ENCODE peak calls at places on chromosomes 5 and 9, in eight cellular contexts. B is HFFc6; N is GM12878; E is ELF-1; W is stimulated activated CD4-positive, alpha-beta T cell treated with anti-CD3 and anti-CD28 coated beads, Interleukin-15, amount 100 ng/mL, for 24 hours; A is GM23248; K is GM13977; C is stimulated activated CD8-positive, alpha-beta memory T cell treated with anti-CD3 and anti-CD28 coated beads, Interleukin-12 subunit alpha, Interleukin-12 subunit beta, amount 100 ng/mL, for 1 hour. G is an unnamed sample.

GRCh38 chr9:110714314-110714713 is 45.7 kb downstream of the MUSK start:
- DNase-seq in B (no peak), N (no peak), E (peak; percentile 19), W (no peak), A (no peak), K (no peak), C (no peak), G (no peak)

GRCh38 chr5:140246378-140247122 is 56.4 kb downstream of the PFDN1 start:
- DNase-seq in B (peak; percentile 92), N (no peak), E (peak; percentile 76), W (no peak), A (peak; percentile 94), K (no peak), C (no peak), G (peak; percentile 81)

GRCh38 chr9:126661521-126662251 is 48.0 kb downstream of the LMX1B start:
- DNase-seq in B (no peak), N (no peak), E (peak; percentile 95), W (no peak), A (peak; percentile 16), K (no peak), C (no peak), G (no peak)

GRCh38 chr9:133207540-133208170 is 1.4 kb downstream of the OBP2B start:
- DNase-seq in B (no peak), N (no peak), E (no peak), W (no peak), A (no peak), K (no peak), C (no peak), G (no peak)

GRCh38 chr5:121671624-121672023 is 180.1 kb upstream of the FTMT start:
- DNase-seq in B (no peak), N (no peak), E (no peak), W (no peak), A (no peak), K (no peak), C (no peak), G (no peak)

GRCh38 chr5:6291961-6292360 is 86.4 kb downstream of the MED10 start:
- DNase-seq in B (no peak), N (no peak), E (peak; percentile 40), W (no peak), A (no peak), K (no peak), C (no peak), G (peak; percentile 26)

GRCh38 chr5:10611290-10611689 is 47.4 kb downstream of the ANKRD33B start:
- DNase-seq in B (no peak), N (no peak), E (no peak), W (no peak), A (no peak), K (no peak), C (no peak), G (no peak)

GRCh38 chr5:112146323-112146848 is 272.7 kb downstream of the EPB41L4A start:
- DNase-seq in B (peak; percentile 85), N (peak; percentile 74), E (no peak), W (no peak), A (peak; percentile 95), K (peak; percentile 22), C (no peak), G (peak; percentile 95)

GRCh38 chr5:17037751-17038150 is 101.7 kb upstream of the MYO10 start:
- DNase-seq in B (peak; percentile 41), N (no peak), E (no peak), W (no peak), A (peak; percentile 66), K (no peak), C (no peak), G (peak; percentile 46)

GRCh38 chr5:150658699-150659265 is 2.3 kb upstream of the MYOZ3 start:
- DNase-seq in B (no peak), N (no peak), E (no peak), W (no peak), A (no peak), K (no peak), C (no peak), G (no peak)

GRCh38 chr5:133690746-133691145 is 78.4 kb upstream of the FSTL4 start:
- DNase-seq in B (no peak), N (no peak), E (no peak), W (no peak), A (no peak), K (no peak), C (no peak), G (no peak)

GRCh38 chr9:129102791-129103594 is 7.6 kb downstream of the CRAT start:
- DNase-seq in B (peak; percentile 17), N (no peak), E (peak; percentile 79), W (peak; percentile 37), A (peak; percentile 68), K (peak; percentile 76), C (no peak), G (peak; percentile 55)

GRCh38 chr5:109410389-109411174 is 808 bp upstream of the PJA2 start:
- DNase-seq in B (peak; percentile 72), N (no peak), E (peak; percentile 93), W (peak; percentile 34), A (peak; percentile 88), K (peak; percentile 13), C (peak; percentile 15), G (peak; percentile 80)

GRCh38 chr9:15277400-15278137 is 29.4 kb downstream of the TTC39B start:
- DNase-seq in B (peak; percentile 15), N (no peak), E (no peak), W (no peak), A (peak; percentile 55), K (peak; percentile 29), C (no peak), G (peak; percentile 31)

GRCh38 chr9:109319631-109320233 is 1.1 kb downstream of the EPB41L4B start:
- DNase-seq in B (no peak), N (no peak), E (peak; percentile 14), W (peak; percentile 16), A (peak; percentile 38), K (peak; percentile 37), C (no peak), G (no peak)

GRCh38 chr9:92499701-92500100 is 17.4 kb upstream of the ASPN start:
- DNase-seq in B (no peak), N (no peak), E (no peak), W (no peak), A (peak; percentile 51), K (no peak), C (no peak), G (no peak)

GRCh38 chr9:20884985-20885593 is 146.4 kb downstream of the HACD4 start:
- DNase-seq in B (peak; percentile 41), N (peak; percentile 15), E (no peak), W (peak; percentile 76), A (peak; percentile 66), K (peak; percentile 8), C (peak; percentile 49), G (peak; percentile 59)

GRCh38 chr5:89120719-89121118 is 237.7 kb upstream of the MEF2C start:
- DNase-seq in B (no peak), N (no peak), E (no peak), W (no peak), A (peak; percentile 48), K (no peak), C (no peak), G (peak; percentile 43)

GRCh38 chr9:99602854-99603253 is 218.8 kb upstream of the NR4A3 start:
- DNase-seq in B (no peak), N (no peak), E (no peak), W (no peak), A (no peak), K (no peak), C (no peak), G (no peak)

GRCh38 chr5:169112016-169112415 is 188.9 kb downstream of the SLIT3 start:
- DNase-seq in B (no peak), N (no peak), E (no peak), W (no peak), A (no peak), K (no peak), C (no peak), G (no peak)

GRCh38 chr5:116815081-116815480 is 240.5 kb upstream of the SEMA6A start:
- DNase-seq in B (no peak), N (no peak), E (no peak), W (no peak), A (no peak), K (no peak), C (no peak), G (no peak)

GRCh38 chr5:37477426-37477825 is 98.3 kb downstream of the WDR70 start:
- DNase-seq in B (no peak), N (no peak), E (no peak), W (no peak), A (no peak), K (no peak), C (no peak), G (no peak)

GRCh38 chr9:78311075-78311474 is 14.2 kb downstream of the PSAT1 start:
- DNase-seq in B (no peak), N (no peak), E (no peak), W (no peak), A (no peak), K (no peak), C (no peak), G (no peak)

GRCh38 chr9:34628656-34629491 is at the start of gene ARID3C:
- DNase-seq in B (no peak), N (no peak), E (no peak), W (peak; percentile 61), A (peak; percentile 72), K (peak; percentile 65), C (no peak), G (no peak)

GRCh38 chr5:40483316-40483715 is 196.4 kb upstream of the PTGER4 start:
- DNase-seq in B (no peak), N (no peak), E (no peak), W (no peak), A (peak; percentile 8), K (no peak), C (no peak), G (peak; percentile 40)

GRCh38 chr5:2267991-2268390 is 385.3 kb upstream of the IRX4 start:
- DNase-seq in B (no peak), N (no peak), E (no peak), W (no peak), A (no peak), K (no peak), C (no peak), G (no peak)

GRCh38 chr9:14778565-14778964 is 56.0 kb upstream of the CER1 start:
- DNase-seq in B (no peak), N (no peak), E (no peak), W (no peak), A (no peak), K (no peak), C (no peak), G (no peak)

GRCh38 chr5:139658501-139658927 is 10.4 kb downstream of the CXXC5 start:
- DNase-seq in B (no peak), N (no peak), E (no peak), W (no peak), A (peak; percentile 92), K (no peak), C (no peak), G (peak; percentile 67)

GRCh38 chr9:121612511-121612998 is 38.9 kb upstream of the DAB2IP start:
- DNase-seq in B (no peak), N (no peak), E (peak; percentile 60), W (no peak), A (no peak), K (no peak), C (no peak), G (no peak)

GRCh38 chr5:106959447-106959846 is 711.3 kb downstream of the EFNA5 start:
- DNase-seq in B (no peak), N (no peak), E (no peak), W (no peak), A (no peak), K (no peak), C (no peak), G (no peak)

GRCh38 chr9:76557674-76558073 is 98.7 kb downstream of the GCNT1 start:
- DNase-seq in B (peak; percentile 66), N (no peak), E (no peak), W (no peak), A (peak; percentile 85), K (no peak), C (no peak), G (peak; percentile 81)

GRCh38 chr9:84139296-84140100 is 158.9 kb downstream of the RMI1 start:
- DNase-seq in B (peak; percentile 41), N (peak; percentile 30), E (no peak), W (no peak), A (peak; percentile 37), K (no peak), C (no peak), G (peak; percentile 61)

GRCh38 chr5:1656271-1656975 is 132.7 kb upstream of the LPCAT1 start:
- DNase-seq in B (no peak), N (no peak), E (no peak), W (no peak), A (no peak), K (no peak), C (no peak), G (no peak)

GRCh38 chr5:173615884-173616576 is 420 bp downstream of the BOD1 start:
- DNase-seq in B (peak; percentile 82), N (peak; percentile 43), E (peak; percentile 88), W (peak; percentile 75), A (peak; percentile 94), K (peak; percentile 80), C (peak; percentile 45), G (peak; percentile 74)

G was measured in AG10803.